ENCODE peak calls at places on chromosome 5, in ten cellular contexts. One of them, this sample, is unnamed.
A peak's percentile ranks its signal among the peaks of the same experiment; 100 is the strongest.

GRCh38 chr5:160524827-160525226 is 103.2 kb downstream of the PTTG1 start:
- DNase-seq in choroid plexus epithelial cell: no peak
- DNase-seq in T-helper 2 cell: no peak
- DNase-seq in effector CD4-positive, alpha-beta T cell: no peak
- DNase-seq in RPMI7951: no peak
- DNase-seq in hepatic stellate cell: no peak
- DNase-seq in 8988T: no peak
- DNase-seq in AG04450: no peak
- DNase-seq in body of pancreas: no peak
- DNase-seq in AG04449: no peak
- DNase-seq in this sample: no peak

GRCh38 chr5:123450641-123451421 is 27.6 kb upstream of the CEP120 start:
- DNase-seq in AG04450: no peak
- DNase-seq in choroid plexus epithelial cell: peak; percentile 55
- DNase-seq in hepatic stellate cell: no peak
- DNase-seq in AG04449: no peak
- DNase-seq in 8988T: no peak
- DNase-seq in T-helper 2 cell: no peak
- DNase-seq in RPMI7951: no peak
- DNase-seq in effector CD4-positive, alpha-beta T cell: no peak
- DNase-seq in body of pancreas: no peak
- DNase-seq in this sample: no peak

GRCh38 chr5:17143335-17143734 is 74.1 kb upstream of the BASP1 start:
- DNase-seq in T-helper 2 cell: no peak
- DNase-seq in 8988T: no peak
- DNase-seq in AG04450: peak; percentile 44
- DNase-seq in body of pancreas: no peak
- DNase-seq in RPMI7951: no peak
- DNase-seq in AG04449: no peak
- DNase-seq in choroid plexus epithelial cell: no peak
- DNase-seq in effector CD4-positive, alpha-beta T cell: no peak
- DNase-seq in hepatic stellate cell: no peak
- DNase-seq in this sample: no peak

GRCh38 chr5:157106668-157107461 is 2.0 kb downstream of the HAVCR2 start:
- DNase-seq in AG04450: no peak
- DNase-seq in AG04449: no peak
- DNase-seq in hepatic stellate cell: no peak
- DNase-seq in body of pancreas: no peak
- DNase-seq in 8988T: no peak
- DNase-seq in choroid plexus epithelial cell: no peak
- DNase-seq in RPMI7951: peak; percentile 30
- DNase-seq in T-helper 2 cell: no peak
- DNase-seq in effector CD4-positive, alpha-beta T cell: no peak
- DNase-seq in this sample: no peak

GRCh38 chr5:66436721-66437120 is 159.5 kb upstream of the MAST4 start:
- DNase-seq in RPMI7951: no peak
- DNase-seq in AG04449: no peak
- DNase-seq in effector CD4-positive, alpha-beta T cell: no peak
- DNase-seq in 8988T: no peak
- DNase-seq in AG04450: no peak
- DNase-seq in body of pancreas: no peak
- DNase-seq in choroid plexus epithelial cell: no peak
- DNase-seq in hepatic stellate cell: no peak
- DNase-seq in T-helper 2 cell: no peak
- DNase-seq in this sample: no peak

GRCh38 chr5:125503958-125504357 is 757.5 kb upstream of the ZNF608 start:
- DNase-seq in RPMI7951: no peak
- DNase-seq in T-helper 2 cell: no peak
- DNase-seq in AG04449: no peak
- DNase-seq in AG04450: no peak
- DNase-seq in hepatic stellate cell: no peak
- DNase-seq in 8988T: no peak
- DNase-seq in body of pancreas: no peak
- DNase-seq in effector CD4-positive, alpha-beta T cell: no peak
- DNase-seq in choroid plexus epithelial cell: no peak
- DNase-seq in this sample: no peak

GRCh38 chr5:133779828-133780475 is 167.6 kb upstream of the FSTL4 start:
- DNase-seq in RPMI7951: no peak
- DNase-seq in 8988T: no peak
- DNase-seq in hepatic stellate cell: no peak
- DNase-seq in T-helper 2 cell: no peak
- DNase-seq in effector CD4-positive, alpha-beta T cell: no peak
- DNase-seq in AG04449: no peak
- DNase-seq in AG04450: no peak
- DNase-seq in body of pancreas: no peak
- DNase-seq in choroid plexus epithelial cell: no peak
- DNase-seq in this sample: no peak

GRCh38 chr5:172541119-172541763 is 86.9 kb upstream of the SH3PXD2B start:
- DNase-seq in T-helper 2 cell: no peak
- DNase-seq in choroid plexus epithelial cell: no peak
- DNase-seq in RPMI7951: no peak
- DNase-seq in AG04450: no peak
- DNase-seq in hepatic stellate cell: no peak
- DNase-seq in AG04449: no peak
- DNase-seq in 8988T: peak; percentile 4
- DNase-seq in effector CD4-positive, alpha-beta T cell: no peak
- DNase-seq in body of pancreas: peak; percentile 6
- DNase-seq in this sample: no peak

GRCh38 chr5:79490323-79490936 is 23.5 kb downstream of the HOMER1 start:
- DNase-seq in AG04449: no peak
- DNase-seq in T-helper 2 cell: no peak
- DNase-seq in hepatic stellate cell: no peak
- DNase-seq in effector CD4-positive, alpha-beta T cell: no peak
- DNase-seq in choroid plexus epithelial cell: no peak
- DNase-seq in RPMI7951: no peak
- DNase-seq in body of pancreas: no peak
- DNase-seq in AG04450: no peak
- DNase-seq in 8988T: no peak
- DNase-seq in this sample: no peak

GRCh38 chr5:176625966-176626875 is 4.1 kb downstream of the SNCB start:
- DNase-seq in body of pancreas: no peak
- DNase-seq in AG04450: no peak
- DNase-seq in T-helper 2 cell: no peak
- DNase-seq in 8988T: no peak
- DNase-seq in RPMI7951: no peak
- DNase-seq in hepatic stellate cell: no peak
- DNase-seq in effector CD4-positive, alpha-beta T cell: no peak
- DNase-seq in AG04449: no peak
- DNase-seq in choroid plexus epithelial cell: no peak
- DNase-seq in this sample: no peak

GRCh38 chr5:138264183-138264582 is 10.2 kb downstream of the GFRA3 start:
- DNase-seq in AG04449: no peak
- DNase-seq in AG04450: no peak
- DNase-seq in body of pancreas: no peak
- DNase-seq in 8988T: no peak
- DNase-seq in hepatic stellate cell: no peak
- DNase-seq in T-helper 2 cell: no peak
- DNase-seq in effector CD4-positive, alpha-beta T cell: no peak
- DNase-seq in RPMI7951: no peak
- DNase-seq in choroid plexus epithelial cell: no peak
- DNase-seq in this sample: no peak

GRCh38 chr5:153902026-153902425 is 136.7 kb downstream of the FAM114A2 start:
- DNase-seq in AG04449: no peak
- DNase-seq in effector CD4-positive, alpha-beta T cell: no peak
- DNase-seq in 8988T: no peak
- DNase-seq in T-helper 2 cell: no peak
- DNase-seq in body of pancreas: no peak
- DNase-seq in choroid plexus epithelial cell: no peak
- DNase-seq in AG04450: no peak
- DNase-seq in hepatic stellate cell: no peak
- DNase-seq in RPMI7951: no peak
- DNase-seq in this sample: no peak

GRCh38 chr5:171586436-171586835 is 167.0 kb downstream of the FGF18 start:
- DNase-seq in T-helper 2 cell: no peak
- DNase-seq in effector CD4-positive, alpha-beta T cell: no peak
- DNase-seq in choroid plexus epithelial cell: no peak
- DNase-seq in AG04449: no peak
- DNase-seq in body of pancreas: no peak
- DNase-seq in RPMI7951: no peak
- DNase-seq in 8988T: no peak
- DNase-seq in AG04450: no peak
- DNase-seq in hepatic stellate cell: no peak
- DNase-seq in this sample: no peak

GRCh38 chr5:96941140-96941539 is 5.3 kb downstream of the LNPEP start:
- DNase-seq in body of pancreas: no peak
- DNase-seq in 8988T: no peak
- DNase-seq in RPMI7951: no peak
- DNase-seq in effector CD4-positive, alpha-beta T cell: no peak
- DNase-seq in AG04449: no peak
- DNase-seq in T-helper 2 cell: no peak
- DNase-seq in choroid plexus epithelial cell: no peak
- DNase-seq in AG04450: no peak
- DNase-seq in hepatic stellate cell: no peak
- DNase-seq in this sample: no peak

GRCh38 chr5:132295505-132296411 is 1.6 kb downstream of the SLC22A4 start:
- DNase-seq in hepatic stellate cell: no peak
- DNase-seq in choroid plexus epithelial cell: no peak
- DNase-seq in T-helper 2 cell: no peak
- DNase-seq in 8988T: no peak
- DNase-seq in RPMI7951: no peak
- DNase-seq in body of pancreas: no peak
- DNase-seq in AG04450: no peak
- DNase-seq in AG04449: no peak
- DNase-seq in effector CD4-positive, alpha-beta T cell: no peak
- DNase-seq in this sample: no peak

GRCh38 chr5:1021136-1021968 is 12.8 kb downstream of the NKD2 start:
- DNase-seq in body of pancreas: no peak
- DNase-seq in hepatic stellate cell: no peak
- DNase-seq in T-helper 2 cell: no peak
- DNase-seq in AG04449: no peak
- DNase-seq in choroid plexus epithelial cell: no peak
- DNase-seq in AG04450: no peak
- DNase-seq in 8988T: peak; percentile 31
- DNase-seq in RPMI7951: no peak
- DNase-seq in effector CD4-positive, alpha-beta T cell: no peak
- DNase-seq in this sample: peak; percentile 74

GRCh38 chr5:55104966-55105701 is 2.7 kb downstream of the GZMA start:
- DNase-seq in effector CD4-positive, alpha-beta T cell: no peak
- DNase-seq in T-helper 2 cell: peak; percentile 61
- DNase-seq in AG04450: no peak
- DNase-seq in choroid plexus epithelial cell: no peak
- DNase-seq in AG04449: no peak
- DNase-seq in 8988T: no peak
- DNase-seq in RPMI7951: no peak
- DNase-seq in body of pancreas: no peak
- DNase-seq in hepatic stellate cell: no peak
- DNase-seq in this sample: no peak

GRCh38 chr5:176770431-176770830 is 39.9 kb upstream of the UNC5A start:
- DNase-seq in hepatic stellate cell: no peak
- DNase-seq in AG04450: no peak
- DNase-seq in 8988T: no peak
- DNase-seq in RPMI7951: no peak
- DNase-seq in body of pancreas: no peak
- DNase-seq in effector CD4-positive, alpha-beta T cell: no peak
- DNase-seq in choroid plexus epithelial cell: no peak
- DNase-seq in T-helper 2 cell: no peak
- DNase-seq in AG04449: no peak
- DNase-seq in this sample: no peak

GRCh38 chr5:65535529-65535987 is 27.4 kb downstream of the CENPK start:
- DNase-seq in 8988T: no peak
- DNase-seq in body of pancreas: no peak
- DNase-seq in hepatic stellate cell: no peak
- DNase-seq in effector CD4-positive, alpha-beta T cell: no peak
- DNase-seq in RPMI7951: no peak
- DNase-seq in AG04450: no peak
- DNase-seq in AG04449: no peak
- DNase-seq in T-helper 2 cell: no peak
- DNase-seq in choroid plexus epithelial cell: peak; percentile 9
- DNase-seq in this sample: no peak

GRCh38 chr5:29134418-29134817 is 2059.1 kb upstream of the CDH6 start:
- DNase-seq in RPMI7951: no peak
- DNase-seq in AG04450: no peak
- DNase-seq in 8988T: no peak
- DNase-seq in hepatic stellate cell: no peak
- DNase-seq in effector CD4-positive, alpha-beta T cell: no peak
- DNase-seq in T-helper 2 cell: no peak
- DNase-seq in choroid plexus epithelial cell: no peak
- DNase-seq in AG04449: no peak
- DNase-seq in body of pancreas: no peak
- DNase-seq in this sample: no peak

GRCh38 chr5:154015071-154015693 is 23.5 kb downstream of the FAM114A2 start:
- DNase-seq in T-helper 2 cell: no peak
- DNase-seq in hepatic stellate cell: no peak
- DNase-seq in AG04449: no peak
- DNase-seq in choroid plexus epithelial cell: no peak
- DNase-seq in effector CD4-positive, alpha-beta T cell: no peak
- DNase-seq in AG04450: no peak
- DNase-seq in 8988T: no peak
- DNase-seq in RPMI7951: no peak
- DNase-seq in body of pancreas: no peak
- DNase-seq in this sample: no peak

GRCh38 chr5:139696894-139697658 is 48.9 kb downstream of the CXXC5 start:
- DNase-seq in 8988T: no peak
- DNase-seq in T-helper 2 cell: no peak
- DNase-seq in choroid plexus epithelial cell: peak; percentile 90
- DNase-seq in effector CD4-positive, alpha-beta T cell: no peak
- DNase-seq in AG04449: peak; percentile 78
- DNase-seq in hepatic stellate cell: peak; percentile 96
- DNase-seq in RPMI7951: peak; percentile 89
- DNase-seq in body of pancreas: peak; percentile 76
- DNase-seq in AG04450: peak; percentile 68
- DNase-seq in this sample: no peak

GRCh38 chr5:777756-778161 is 6.8 kb downstream of the ZDHHC11B start:
- DNase-seq in T-helper 2 cell: no peak
- DNase-seq in body of pancreas: no peak
- DNase-seq in AG04450: no peak
- DNase-seq in choroid plexus epithelial cell: no peak
- DNase-seq in hepatic stellate cell: no peak
- DNase-seq in AG04449: no peak
- DNase-seq in 8988T: peak; percentile 32
- DNase-seq in RPMI7951: no peak
- DNase-seq in effector CD4-positive, alpha-beta T cell: no peak
- DNase-seq in this sample: no peak

This sample was measured in HFF-Myc.